ENCODE peak calls at places on chromosomes 2 and 18, in nine cellular contexts. K, C, F, S, H, R, G, B and X are unnamed samples.

GRCh38 chr2:192473331-192473730 is 278.6 kb upstream of the TMEFF2 start:
- DNase-seq in K (no peak), C (no peak), F (no peak), S (no peak), H (no peak), R (no peak), G (no peak), B (no peak), X (no peak)

GRCh38 chr2:20443276-20443920 is 3.5 kb upstream of the RHOB start:
- DNase-seq in K (no peak), C (no peak), F (peak), S (no peak), H (no peak), R (peak), G (peak), B (no peak), X (peak)

GRCh38 chr2:74576151-74576755 is 21.7 kb downstream of the DOK1 start:
- DNase-seq in K (no peak), C (peak), F (no peak), S (no peak), H (no peak), R (no peak), G (peak), B (no peak), X (peak)

GRCh38 chr2:153871231-153872221 is at the start of gene GALNT13:
- DNase-seq in K (peak), C (peak), F (peak), S (peak), H (no peak), R (no peak), G (no peak), B (peak), X (peak)

GRCh38 chr18:34909637-34910364 is 131.4 kb upstream of the MAPRE2 start:
- DNase-seq in K (no peak), C (no peak), F (no peak), S (no peak), H (no peak), R (no peak), G (no peak), B (no peak), X (peak)

GRCh38 chr2:15334650-15335326 is 226.3 kb downstream of the NBAS start:
- DNase-seq in K (no peak), C (peak), F (no peak), S (no peak), H (no peak), R (no peak), G (peak), B (no peak), X (peak)

GRCh38 chr2:177211148-177211547 is 1.4 kb upstream of the HNRNPA3 start:
- DNase-seq in K (no peak), C (no peak), F (no peak), S (no peak), H (no peak), R (no peak), G (no peak), B (no peak), X (no peak)

GRCh38 chr2:105652014-105652796 is 92.5 kb upstream of the NCK2 start:
- DNase-seq in K (no peak), C (no peak), F (no peak), S (no peak), H (no peak), R (no peak), G (no peak), B (no peak), X (no peak)

GRCh38 chr2:37610638-37611289 is 60.7 kb downstream of the CDC42EP3 start:
- DNase-seq in K (no peak), C (no peak), F (no peak), S (no peak), H (no peak), R (no peak), G (no peak), B (no peak), X (no peak)

GRCh38 chr2:69304685-69305084 is 82.3 kb downstream of the GFPT1 start:
- DNase-seq in K (peak), C (no peak), F (no peak), S (no peak), H (no peak), R (no peak), G (no peak), B (no peak), X (no peak)

GRCh38 chr2:128607981-128608506 is 289.4 kb upstream of the HS6ST1 start:
- DNase-seq in K (peak), C (no peak), F (peak), S (peak), H (no peak), R (no peak), G (no peak), B (no peak), X (no peak)

GRCh38 chr2:110732422-110733413 is at the start of gene ACOXL:
- DNase-seq in K (peak), C (no peak), F (no peak), S (no peak), H (peak), R (peak), G (no peak), B (peak), X (no peak)

GRCh38 chr2:12787891-12788783 is 71.4 kb downstream of the TRIB2 start:
- DNase-seq in K (no peak), C (no peak), F (no peak), S (no peak), H (no peak), R (no peak), G (peak), B (no peak), X (peak)

GRCh38 chr2:3635171-3636008 is 22.6 kb upstream of the ALLC start:
- DNase-seq in K (peak), C (no peak), F (peak), S (no peak), H (no peak), R (no peak), G (peak), B (no peak), X (no peak)

GRCh38 chr18:36850527-36851201 is 21.7 kb downstream of the KIAA1328 start:
- DNase-seq in K (no peak), C (no peak), F (no peak), S (no peak), H (peak), R (no peak), G (peak), B (no peak), X (peak)

GRCh38 chr2:231203087-231203486 is 4.7 kb downstream of the ARMC9 start:
- DNase-seq in K (no peak), C (no peak), F (no peak), S (no peak), H (no peak), R (no peak), G (no peak), B (no peak), X (no peak)

GRCh38 chr2:237301595-237301994 is 112.4 kb downstream of the COL6A3 start:
- DNase-seq in K (no peak), C (no peak), F (no peak), S (no peak), H (no peak), R (no peak), G (no peak), B (no peak), X (no peak)

GRCh38 chr2:68831688-68832087 is 39.5 kb downstream of the BMP10 start:
- DNase-seq in K (no peak), C (no peak), F (no peak), S (no peak), H (no peak), R (no peak), G (peak), B (no peak), X (peak)

GRCh38 chr18:79910563-79910962 is 40.9 kb downstream of the SLC66A2 start:
- DNase-seq in K (no peak), C (no peak), F (no peak), S (no peak), H (no peak), R (no peak), G (no peak), B (no peak), X (no peak)

GRCh38 chr2:96868555-96869280 is 1.2 kb downstream of the SEMA4C start:
- DNase-seq in K (peak), C (peak), F (peak), S (peak), H (peak), R (peak), G (peak), B (peak), X (peak)

GRCh38 chr2:227853765-227854271 is 17.6 kb upstream of the DAW1 start:
- DNase-seq in K (no peak), C (no peak), F (no peak), S (no peak), H (no peak), R (no peak), G (peak), B (no peak), X (no peak)

GRCh38 chr2:157672129-157672528 is 43.5 kb upstream of the ACVR1C start:
- DNase-seq in K (no peak), C (no peak), F (no peak), S (no peak), H (no peak), R (no peak), G (peak), B (no peak), X (no peak)

GRCh38 chr2:80209458-80209857 is 95.1 kb downstream of the LRRTM1 start:
- DNase-seq in K (no peak), C (no peak), F (no peak), S (no peak), H (no peak), R (no peak), G (no peak), B (no peak), X (no peak)

GRCh38 chr2:241081190-241081642 is 20.9 kb downstream of the MTERF4 start:
- DNase-seq in K (no peak), C (no peak), F (no peak), S (no peak), H (no peak), R (no peak), G (no peak), B (no peak), X (no peak)

GRCh38 chr2:191369034-191369433 is 123.8 kb downstream of the MYO1B start:
- DNase-seq in K (no peak), C (no peak), F (peak), S (no peak), H (no peak), R (no peak), G (peak), B (no peak), X (no peak)

GRCh38 chr2:54381293-54381692 is 74.8 kb upstream of the SPTBN1 start:
- DNase-seq in K (no peak), C (no peak), F (no peak), S (no peak), H (no peak), R (no peak), G (no peak), B (no peak), X (no peak)

GRCh38 chr2:30915485-30915884 is 108.2 kb upstream of the CAPN13 start:
- DNase-seq in K (no peak), C (no peak), F (peak), S (no peak), H (no peak), R (peak), G (peak), B (peak), X (no peak)

GRCh38 chr2:35081001-35081628 is 1274.5 kb upstream of the CRIM1 start:
- DNase-seq in K (no peak), C (no peak), F (no peak), S (no peak), H (no peak), R (no peak), G (peak), B (no peak), X (no peak)

GRCh38 chr2:127084611-127085031 is 22.3 kb downstream of the BIN1 start:
- DNase-seq in K (no peak), C (no peak), F (no peak), S (no peak), H (peak), R (no peak), G (no peak), B (no peak), X (peak)

GRCh38 chr2:149329470-149330126 is 789 bp upstream of the LYPD6 start:
- DNase-seq in K (peak), C (peak), F (peak), S (peak), H (no peak), R (peak), G (peak), B (peak), X (peak)

GRCh38 chr2:9091819-9092218 is 88.3 kb upstream of the MBOAT2 start:
- DNase-seq in K (no peak), C (no peak), F (no peak), S (no peak), H (no peak), R (no peak), G (peak), B (no peak), X (no peak)